ENCODE peak calls at places on chromosome 11, in four cellular contexts. I is SJCRH30, O is SK-N-SH, R is heart left ventricle. P is an unnamed sample. For H3K27me3, the result is how much of the 10 kb centered on the place peaks cover.

GRCh38 chr11:103923473-103923931 is 112.9 kb upstream of the DDI1 start:
- DNase-seq in I (no peak), O (no peak), R (no peak), P (no peak)

GRCh38 chr11:117492578-117493251 is 165.1 kb downstream of the CEP164 start:
- DNase-seq in I (peak), O (peak), R (no peak), P (peak)

GRCh38 chr11:60995798-60996197 is 24.3 kb downstream of the CD6 start:
- DNase-seq in I (no peak), O (no peak), R (no peak), P (no peak)

GRCh38 chr11:23865341-23865975 is 631.4 kb upstream of the LUZP2 start:
- DNase-seq in I (peak), O (no peak), R (no peak), P (no peak)

GRCh38 chr11:65524010-65524746 is 705 bp upstream of the SCYL1 start:
- DNase-seq in I (no peak), O (peak), R (peak), P (no peak)

GRCh38 chr11:76669901-76670474 is 559 bp downstream of the LRRC32 start:
- DNase-seq in I (peak), O (no peak), R (peak), P (no peak)

GRCh38 chr11:107747622-107748021 is 35.8 kb upstream of the SLN start:
- DNase-seq in I (peak), O (no peak), R (no peak), P (no peak)

GRCh38 chr11:65856689-65857499 is 1.1 kb downstream of the CFL1 start:
- DNase-seq in I (peak), O (peak), R (peak), P (peak)

GRCh38 chr11:13102575-13102840 is 93.4 kb downstream of the RASSF10 start:
- DNase-seq in I (no peak), O (no peak), R (no peak), P (no peak)

GRCh38 chr11:12053606-12054361 is 45.4 kb upstream of the DKK3 start:
- DNase-seq in I (no peak), O (no peak), R (no peak), P (no peak)

GRCh38 chr11:12017243-12017678 is 8.8 kb upstream of the DKK3 start:
- DNase-seq in I (no peak), O (no peak), R (peak), P (no peak)

GRCh38 chr11:67006029-67006884 is 16.7 kb upstream of the SYT12 start:
- DNase-seq in I (peak), O (peak), R (peak), P (peak)

GRCh38 chr11:127491589-127491988 is 491.0 kb upstream of the KIRREL3 start:
- DNase-seq in I (no peak), O (no peak), R (no peak), P (no peak)

GRCh38 chr11:130837194-130837593 is 79.1 kb downstream of the SNX19 start:
- DNase-seq in I (no peak), O (no peak), R (no peak), P (no peak)

GRCh38 chr11:12167098-12167999 is 57.0 kb downstream of the MICAL2 start:
- DNase-seq in I (no peak), O (no peak), R (peak), P (no peak)

GRCh38 chr11:27646051-27646818 is 54.0 kb downstream of the BDNF start:
- DNase-seq in I (no peak), O (peak), R (peak), P (no peak)

GRCh38 chr11:32641361-32641760 is 57.7 kb downstream of the EIF3M start:
- DNase-seq in I (no peak), O (no peak), R (no peak), P (no peak)

GRCh38 chr11:30917859-30918478 is 331.8 kb upstream of the MPPED2 start:
- DNase-seq in I (peak), O (peak), R (no peak), P (peak)

GRCh38 chr11:11555228-11555627 is 66.6 kb downstream of the GALNT18 start:
- DNase-seq in I (peak), O (peak), R (peak), P (no peak)

GRCh38 chr11:77440678-77441077 is 33.2 kb downstream of the PAK1 start:
- DNase-seq in I (no peak), O (no peak), R (no peak), P (no peak)

GRCh38 chr11:111114091-111114490 is 131.4 kb upstream of the POU2AF2 start:
- DNase-seq in I (no peak), O (no peak), R (no peak), P (no peak)

GRCh38 chr11:4464216-4465159 is 15.4 kb downstream of the OR52K2 start:
- DNase-seq in I (peak), O (no peak), R (no peak), P (no peak)

GRCh38 chr11:15055620-15056356 is 17.6 kb upstream of the CALCB start:
- DNase-seq in I (no peak), O (no peak), R (no peak), P (no peak)

GRCh38 chr11:86060544-86060943 is 8.3 kb downstream of the PICALM start:
- DNase-seq in I (no peak), O (no peak), R (no peak), P (no peak)

GRCh38 chr11:127056338-127056971 is 55.9 kb upstream of the KIRREL3 start:
- DNase-seq in I (peak), O (peak), R (no peak), P (peak)

GRCh38 chr11:127994736-127995135 is 592.6 kb downstream of the ETS1 start:
- DNase-seq in I (no peak), O (no peak), R (no peak), P (no peak)

GRCh38 chr11:8697056-8697455 is 14.5 kb downstream of the RPL27A start:
- DNase-seq in I (no peak), O (no peak), R (no peak), P (no peak)

GRCh38 chr11:23688835-23689234 is 808.0 kb upstream of the LUZP2 start:
- DNase-seq in I (no peak), O (no peak), R (no peak), P (no peak)

GRCh38 chr11:46705070-46705688 is 4.3 kb downstream of the ZNF408 start:
- DNase-seq in I (no peak), O (no peak), R (no peak), P (no peak)

GRCh38 chr11:125036933-125037332 is 26.2 kb upstream of the SLC37A2 start:
- DNase-seq in I (peak), O (no peak), R (no peak), P (no peak)

GRCh38 chr11:46229250-46229649 is 48.2 kb upstream of the CREB3L1 start:
- DNase-seq in I (no peak), O (no peak), R (no peak), P (no peak)

GRCh38 chr11:129643031-129643721 is 172.5 kb upstream of the TMEM45B start:
- DNase-seq in I (no peak), O (no peak), R (no peak), P (no peak)

GRCh38 chr11:132853886-132854285 is 678.4 kb downstream of the OPCML start:
- DNase-seq in I (no peak), O (no peak), R (no peak), P (no peak)

GRCh38 chr11:8760896-8761295 is 78.3 kb downstream of the RPL27A start:
- DNase-seq in I (no peak), O (no peak), R (no peak), P (no peak)

GRCh38 chr11:22194907-22195306 is 2.0 kb downstream of the ANO5 start:
- DNase-seq in I (no peak), O (no peak), R (no peak), P (no peak)

GRCh38 chr11:95514386-95515145 is 275.0 kb downstream of the FAM76B start:
- DNase-seq in I (no peak), O (no peak), R (no peak), P (no peak)

GRCh38 chr11:63212742-63213141 is 30.7 kb downstream of the SLC22A25 start:
- DNase-seq in I (peak), O (peak), R (no peak), P (peak)

GRCh38 chr11:72742522-72743320 is 9.5 kb downstream of the ARAP1 start:
- DNase-seq in I (no peak), O (no peak), R (peak), P (no peak)
- H3K4me3 ChIP-seq in I (no peak), O (no peak), R (no peak), P (no peak)

GRCh38 chr11:17585911-17586695 is 39.0 kb downstream of the OTOG start:
- DNase-seq in I (no peak), O (no peak), R (no peak), P (no peak)

GRCh38 chr11:17588166-17588565 is 41.1 kb downstream of the OTOG start:
- DNase-seq in I (no peak), O (no peak), R (no peak), P (no peak)

GRCh38 chr11:17591293-17591692 is 44.2 kb downstream of the OTOG start:
- DNase-seq in I (no peak), O (no peak), R (no peak), P (no peak)

GRCh38 chr11:17590463-17590862 is 43.4 kb downstream of the OTOG start:
- DNase-seq in I (no peak), O (no peak), R (no peak), P (no peak)

GRCh38 chr11:17588721-17589120 is 41.7 kb downstream of the OTOG start:
- DNase-seq in I (no peak), O (no peak), R (no peak), P (no peak)
- H3K27me3 ChIP-seq in I (under half), O (under half), R (under half), P (under half)

GRCh38 chr11:1263036-1263435 is 40.2 kb downstream of the MUC5B start:
- DNase-seq in I (no peak), O (no peak), R (no peak), P (no peak)
- H3K4me3 ChIP-seq in I (no peak), O (peak), R (peak), P (no peak)

GRCh38 chr11:19592842-19593241 is 119.8 kb upstream of the NAV2 start:
- DNase-seq in I (no peak), O (no peak), R (no peak), P (no peak)
- H3K27me3 ChIP-seq in I (under half), O (under half), R (under half), P (under half)

GRCh38 chr11:119144825-119145476 is 3.9 kb upstream of the ABCG4 start:
- DNase-seq in I (peak), O (peak), R (peak), P (peak)
- H3K4me3 ChIP-seq in I (no peak), O (no peak), R (no peak), P (no peak)

GRCh38 chr11:70182266-70182665 is 20.8 kb upstream of the FADD start:
- DNase-seq in I (no peak), O (no peak), R (no peak), P (no peak)
- H3K27me3 ChIP-seq in I (under half), O (under half), R (under half), P (under half)

GRCh38 chr11:78549624-78550409 is 24.8 kb downstream of the NARS2 start:
- DNase-seq in I (no peak), O (no peak), R (no peak), P (peak)
- H3K4me3 ChIP-seq in I (no peak), O (no peak), R (no peak), P (no peak)